ENCODE peak calls at places on chromosomes 11 and 22, in nine cellular contexts. One of them, this sample, is unnamed.
A peak's percentile ranks its signal among the peaks of the same experiment; 100 is the strongest.

GRCh38 chr11:3220521-3221407 is 2.2 kb upstream of the MRGPRG start:
- DNase-seq in tibial artery: peak; percentile 65
- DNase-seq in heart left ventricle: no peak
- DNase-seq in OCI-LY7: no peak
- DNase-seq in brain microvascular endothelial cell: no peak
- DNase-seq in tibial nerve: no peak
- DNase-seq in spleen: no peak
- DNase-seq in IMR-90: no peak
- DNase-seq in mammary epithelial cell: no peak
- DNase-seq in this sample: peak; percentile 43

GRCh38 chr11:65278351-65278750 is 16.6 kb downstream of the POLA2 start:
- DNase-seq in tibial artery: no peak
- DNase-seq in heart left ventricle: no peak
- DNase-seq in OCI-LY7: no peak
- DNase-seq in brain microvascular endothelial cell: no peak
- DNase-seq in tibial nerve: no peak
- DNase-seq in spleen: no peak
- DNase-seq in IMR-90: no peak
- DNase-seq in mammary epithelial cell: no peak
- DNase-seq in this sample: no peak

GRCh38 chr22:46734830-46735453 is 3.1 kb downstream of the CERK start:
- DNase-seq in tibial artery: no peak
- DNase-seq in heart left ventricle: no peak
- DNase-seq in OCI-LY7: peak; percentile 88
- DNase-seq in brain microvascular endothelial cell: no peak
- DNase-seq in tibial nerve: no peak
- DNase-seq in spleen: peak; percentile 93
- DNase-seq in IMR-90: no peak
- DNase-seq in mammary epithelial cell: no peak
- DNase-seq in this sample: peak; percentile 79

GRCh38 chr11:45919806-45920530 is 2.3 kb upstream of the PEX16 start:
- DNase-seq in tibial artery: no peak
- DNase-seq in heart left ventricle: peak; percentile 50
- DNase-seq in OCI-LY7: no peak
- DNase-seq in brain microvascular endothelial cell: no peak
- DNase-seq in tibial nerve: no peak
- DNase-seq in spleen: peak; percentile 76
- DNase-seq in IMR-90: no peak
- DNase-seq in mammary epithelial cell: no peak
- DNase-seq in this sample: peak; percentile 35

GRCh38 chr11:11982975-11983374 is 25.5 kb downstream of the DKK3 start:
- DNase-seq in tibial artery: no peak
- DNase-seq in heart left ventricle: no peak
- DNase-seq in OCI-LY7: no peak
- DNase-seq in brain microvascular endothelial cell: no peak
- DNase-seq in tibial nerve: no peak
- DNase-seq in spleen: no peak
- DNase-seq in IMR-90: peak; percentile 75
- DNase-seq in mammary epithelial cell: no peak
- DNase-seq in this sample: no peak

GRCh38 chr22:44192098-44192810 is 11.5 kb downstream of the PARVG start:
- DNase-seq in tibial artery: peak; percentile 59
- DNase-seq in heart left ventricle: no peak
- DNase-seq in OCI-LY7: peak; percentile 41
- DNase-seq in brain microvascular endothelial cell: peak; percentile 2
- DNase-seq in tibial nerve: no peak
- DNase-seq in spleen: peak; percentile 88
- DNase-seq in IMR-90: no peak
- DNase-seq in mammary epithelial cell: peak; percentile 5
- DNase-seq in this sample: peak; percentile 72

GRCh38 chr11:2302844-2303626 is 1.2 kb downstream of the TSPAN32 start:
- DNase-seq in tibial artery: no peak
- DNase-seq in heart left ventricle: peak; percentile 82
- DNase-seq in OCI-LY7: no peak
- DNase-seq in brain microvascular endothelial cell: no peak
- DNase-seq in tibial nerve: no peak
- DNase-seq in spleen: peak; percentile 86
- DNase-seq in IMR-90: no peak
- DNase-seq in mammary epithelial cell: no peak
- DNase-seq in this sample: peak; percentile 73

GRCh38 chr11:11842426-11843008 is 745 bp downstream of the USP47 start:
- DNase-seq in tibial artery: peak; percentile 78
- DNase-seq in heart left ventricle: peak; percentile 53
- DNase-seq in OCI-LY7: peak; percentile 77
- DNase-seq in brain microvascular endothelial cell: peak; percentile 68
- DNase-seq in tibial nerve: no peak
- DNase-seq in spleen: no peak
- DNase-seq in IMR-90: peak; percentile 86
- DNase-seq in mammary epithelial cell: peak; percentile 80
- DNase-seq in this sample: peak; percentile 71

GRCh38 chr11:69444381-69445130 is 36.9 kb upstream of the LINC01488 start:
- DNase-seq in tibial artery: peak; percentile 85
- DNase-seq in heart left ventricle: peak; percentile 68
- DNase-seq in OCI-LY7: no peak
- DNase-seq in brain microvascular endothelial cell: peak; percentile 82
- DNase-seq in tibial nerve: peak; percentile 39
- DNase-seq in spleen: peak; percentile 63
- DNase-seq in IMR-90: peak; percentile 93
- DNase-seq in mammary epithelial cell: peak; percentile 90
- DNase-seq in this sample: peak; percentile 89

GRCh38 chr11:114724916-114725524 is 46.7 kb downstream of the NXPE2 start:
- DNase-seq in tibial artery: no peak
- DNase-seq in heart left ventricle: no peak
- DNase-seq in OCI-LY7: no peak
- DNase-seq in brain microvascular endothelial cell: no peak
- DNase-seq in tibial nerve: no peak
- DNase-seq in spleen: no peak
- DNase-seq in IMR-90: no peak
- DNase-seq in mammary epithelial cell: no peak
- DNase-seq in this sample: no peak

DNA sequence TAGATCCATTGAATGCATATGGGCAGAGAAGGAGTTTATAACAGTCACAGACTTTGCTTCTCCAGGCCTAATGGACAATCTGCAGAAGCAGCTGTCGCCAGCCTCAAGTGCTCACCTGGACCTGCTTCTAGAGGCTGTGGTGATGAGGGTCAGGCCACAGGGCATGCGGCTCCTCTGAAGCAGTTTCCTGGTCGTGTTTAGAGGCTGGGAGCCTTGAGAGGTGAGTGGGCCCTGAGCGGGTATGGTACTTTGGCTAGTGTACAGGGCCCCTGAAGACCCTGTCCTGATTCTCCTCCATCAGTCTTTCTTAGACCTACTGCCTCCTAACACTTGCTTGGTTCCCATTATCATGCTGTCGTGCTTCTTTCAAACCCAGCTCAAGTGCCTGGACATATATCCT is 41.2 kb downstream of the NXPE2 start:
- DNase-seq in tibial artery: no peak
- DNase-seq in heart left ventricle: no peak
- DNase-seq in OCI-LY7: no peak
- DNase-seq in brain microvascular endothelial cell: no peak
- DNase-seq in tibial nerve: no peak
- DNase-seq in spleen: no peak
- DNase-seq in IMR-90: no peak
- DNase-seq in mammary epithelial cell: no peak
- DNase-seq in this sample: no peak
- H3K27ac ChIP-seq in tibial artery: no peak overlapping the region
- H3K27ac ChIP-seq in heart left ventricle: no peak overlapping the region
- H3K27ac ChIP-seq in OCI-LY7: no peak overlapping the region
- H3K27ac ChIP-seq in brain microvascular endothelial cell: no peak overlapping the region
- H3K27ac ChIP-seq in tibial nerve: no peak overlapping the region
- H3K27ac ChIP-seq in spleen: no peak overlapping the region
- H3K27ac ChIP-seq in IMR-90: no peak overlapping the region
- H3K27ac ChIP-seq in mammary epithelial cell: no peak overlapping the region
- H3K27ac ChIP-seq in this sample: no peak overlapping the region

DNA sequence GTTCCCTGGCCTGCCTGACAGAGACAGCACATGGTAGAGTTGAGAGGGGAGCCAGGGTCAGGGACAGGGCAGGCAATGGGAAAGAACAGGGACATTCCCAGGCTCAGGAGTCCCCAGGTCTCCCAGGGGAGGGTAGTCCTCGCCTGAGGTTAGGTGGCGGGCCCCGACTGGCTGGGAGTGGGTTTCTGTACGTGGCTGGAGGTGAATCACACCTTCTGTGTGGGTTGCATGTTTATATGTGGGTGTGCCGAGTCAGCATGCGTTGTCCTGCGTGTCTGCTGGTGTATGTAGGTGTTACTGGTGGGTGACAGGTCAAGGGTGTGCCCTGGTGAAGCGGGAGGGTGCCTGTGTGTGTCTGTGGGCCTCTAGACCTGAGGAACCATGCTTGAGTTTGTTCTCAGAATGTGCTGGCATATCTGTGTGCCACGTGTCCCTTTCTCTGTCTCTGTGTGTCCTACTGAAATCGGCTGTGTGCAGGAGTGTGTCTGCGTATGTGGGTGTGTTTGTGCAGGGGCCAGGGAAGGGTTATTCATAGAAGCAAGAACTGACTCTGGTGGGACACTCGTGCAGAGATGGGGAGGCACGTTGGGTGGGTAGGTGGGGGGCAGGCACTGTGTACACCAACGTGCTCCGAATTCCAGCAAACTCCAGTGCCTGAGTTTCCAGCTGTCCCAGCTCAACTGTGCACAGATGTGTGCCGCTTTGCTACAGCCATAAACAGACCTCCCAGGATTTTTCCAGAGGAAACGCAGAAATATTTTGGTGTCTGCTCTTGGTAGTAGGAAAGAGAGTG is 23.8 kb upstream of the OAF start:
- DNase-seq in tibial artery: peak; percentile 53
- DNase-seq in heart left ventricle: peak; percentile 52
- DNase-seq in OCI-LY7: no peak
- DNase-seq in brain microvascular endothelial cell: no peak
- DNase-seq in tibial nerve: no peak
- DNase-seq in spleen: peak; percentile 59
- DNase-seq in IMR-90: peak; percentile 61
- DNase-seq in mammary epithelial cell: peak; percentile 93
- DNase-seq in this sample: no peak
- H3K27ac ChIP-seq in tibial artery: no peak overlapping the region
- H3K27ac ChIP-seq in heart left ventricle: peak overlapping the region; percentile 87
- H3K27ac ChIP-seq in OCI-LY7: no peak overlapping the region
- H3K27ac ChIP-seq in brain microvascular endothelial cell: no peak overlapping the region
- H3K27ac ChIP-seq in tibial nerve: peak overlapping the region; percentile 89
- H3K27ac ChIP-seq in spleen: peak overlapping the region; percentile 75
- H3K27ac ChIP-seq in IMR-90: peak overlapping the region; percentile 43
- H3K27ac ChIP-seq in mammary epithelial cell: no peak overlapping the region
- H3K27ac ChIP-seq in this sample: peak overlapping the region; percentile 49

DNA sequence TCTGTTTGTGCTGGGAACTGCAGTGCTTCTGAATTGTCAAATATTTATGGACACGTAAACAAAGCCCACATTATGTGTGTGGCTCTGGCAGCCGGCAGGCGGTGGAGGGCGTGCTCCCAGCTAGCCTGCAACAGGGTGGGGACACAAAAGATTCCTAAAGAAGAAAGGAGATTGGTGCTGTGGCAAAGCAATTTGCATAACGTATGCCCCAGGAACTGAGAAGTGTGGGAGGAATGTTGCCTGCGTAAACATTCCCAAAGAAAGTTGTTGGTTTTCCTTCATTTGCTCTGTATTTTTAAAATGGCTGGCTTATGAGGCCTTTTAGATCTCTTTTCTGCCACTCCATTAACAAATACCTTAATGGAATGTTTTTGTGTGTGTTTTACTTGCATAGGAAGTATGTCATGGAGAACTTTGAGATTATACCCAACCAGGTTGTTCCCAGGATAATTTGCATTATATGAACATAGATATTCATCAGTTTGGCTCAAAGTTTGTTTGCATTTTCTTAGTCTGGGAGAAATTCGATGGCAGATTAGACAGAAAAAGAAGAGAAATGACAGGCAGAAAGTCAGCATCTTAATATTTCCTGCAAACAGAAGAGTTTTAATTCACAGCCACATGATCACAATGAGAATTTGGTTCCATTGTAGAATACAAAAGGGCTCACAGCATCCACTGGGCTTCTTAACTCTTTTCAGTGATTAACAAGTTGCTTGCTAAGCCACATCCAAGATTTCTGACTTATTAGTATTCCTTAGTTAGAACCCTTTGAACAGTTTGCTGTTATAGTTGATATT is 41.8 kb upstream of the DLAT start:
- DNase-seq in tibial artery: no peak
- DNase-seq in heart left ventricle: no peak
- DNase-seq in OCI-LY7: no peak
- DNase-seq in brain microvascular endothelial cell: no peak
- DNase-seq in tibial nerve: no peak
- DNase-seq in spleen: no peak
- DNase-seq in IMR-90: peak; percentile 72
- DNase-seq in mammary epithelial cell: no peak
- DNase-seq in this sample: peak; percentile 68
- H3K27ac ChIP-seq in tibial artery: no peak overlapping the region
- H3K27ac ChIP-seq in heart left ventricle: peak overlapping the region; percentile 50
- H3K27ac ChIP-seq in OCI-LY7: no peak overlapping the region
- H3K27ac ChIP-seq in brain microvascular endothelial cell: no peak overlapping the region
- H3K27ac ChIP-seq in tibial nerve: peak overlapping the region; percentile 96
- H3K27ac ChIP-seq in spleen: no peak overlapping the region
- H3K27ac ChIP-seq in IMR-90: peak overlapping the region; percentile 62
- H3K27ac ChIP-seq in mammary epithelial cell: no peak overlapping the region
- H3K27ac ChIP-seq in this sample: peak overlapping the region; percentile 55

GRCh38 chr22:34567367-34567766 is 498.6 kb upstream of the ISX start:
- DNase-seq in tibial artery: no peak
- DNase-seq in heart left ventricle: no peak
- DNase-seq in OCI-LY7: no peak
- DNase-seq in brain microvascular endothelial cell: no peak
- DNase-seq in tibial nerve: no peak
- DNase-seq in spleen: no peak
- DNase-seq in IMR-90: no peak
- DNase-seq in mammary epithelial cell: peak; percentile 8
- DNase-seq in this sample: no peak
- H3K27ac ChIP-seq in tibial artery: no peak overlapping the region
- H3K27ac ChIP-seq in heart left ventricle: no peak overlapping the region
- H3K27ac ChIP-seq in OCI-LY7: no peak overlapping the region
- H3K27ac ChIP-seq in brain microvascular endothelial cell: no peak overlapping the region
- H3K27ac ChIP-seq in tibial nerve: no peak overlapping the region
- H3K27ac ChIP-seq in spleen: no peak overlapping the region
- H3K27ac ChIP-seq in IMR-90: no peak overlapping the region
- H3K27ac ChIP-seq in mammary epithelial cell: no peak overlapping the region
- H3K27ac ChIP-seq in this sample: no peak overlapping the region

GRCh38 chr22:36409067-36409466 is 21.3 kb upstream of the MYH9 start:
- DNase-seq in tibial artery: no peak
- DNase-seq in heart left ventricle: no peak
- DNase-seq in OCI-LY7: no peak
- DNase-seq in brain microvascular endothelial cell: no peak
- DNase-seq in tibial nerve: no peak
- DNase-seq in spleen: no peak
- DNase-seq in IMR-90: no peak
- DNase-seq in mammary epithelial cell: no peak
- DNase-seq in this sample: no peak
- H3K27ac ChIP-seq in tibial artery: no peak overlapping the region
- H3K27ac ChIP-seq in heart left ventricle: peak overlapping the region; percentile 13
- H3K27ac ChIP-seq in OCI-LY7: peak overlapping the region; percentile 49
- H3K27ac ChIP-seq in brain microvascular endothelial cell: no peak overlapping the region
- H3K27ac ChIP-seq in tibial nerve: no peak overlapping the region
- H3K27ac ChIP-seq in spleen: peak overlapping the region; percentile 81
- H3K27ac ChIP-seq in IMR-90: no peak overlapping the region
- H3K27ac ChIP-seq in mammary epithelial cell: no peak overlapping the region
- H3K27ac ChIP-seq in this sample: no peak overlapping the region